ENCODE peak calls at places on chromosomes 6 and 20, in ten cellular contexts. One of them, this sample, is unnamed.

GRCh38 chr20:33812673-33813462 is 1.7 kb downstream of the CHMP4B start:
- DNase-seq in kidney tubule cell: peak; percentile 33
- DNase-seq in activated CD4-positive, CD25-positive, alpha-beta regulatory T cell: no peak
- DNase-seq in left ventricle myocardium superior: no peak
- DNase-seq in left cardiac atrium: no peak
- DNase-seq in B cell: no peak
- DNase-seq in activated CD8-positive, alpha-beta memory T cell treated with anti-CD3 and anti-CD28 coated beads for 48 hours: no peak
- DNase-seq in mucosa of gallbladder: no peak
- DNase-seq in dermis blood vessel endothelial cell: peak; percentile 56
- DNase-seq in dorsolateral prefrontal cortex: no peak
- DNase-seq in this sample: no peak

GRCh38 chr20:37295001-37295400 is 5.5 kb downstream of the MANBAL start:
- DNase-seq in left cardiac atrium: no peak
- DNase-seq in B cell: no peak
- DNase-seq in left ventricle myocardium superior: no peak
- DNase-seq in dorsolateral prefrontal cortex: no peak
- DNase-seq in activated CD8-positive, alpha-beta memory T cell treated with anti-CD3 and anti-CD28 coated beads for 48 hours: no peak
- DNase-seq in kidney tubule cell: peak; percentile 99
- DNase-seq in activated CD4-positive, CD25-positive, alpha-beta regulatory T cell: no peak
- DNase-seq in dermis blood vessel endothelial cell: peak; percentile 86
- DNase-seq in mucosa of gallbladder: no peak
- DNase-seq in this sample: no peak

GRCh38 chr6:112155900-112156299 is 68.5 kb downstream of the FAM229B start:
- DNase-seq in dorsolateral prefrontal cortex: no peak
- DNase-seq in left ventricle myocardium superior: no peak
- DNase-seq in activated CD4-positive, CD25-positive, alpha-beta regulatory T cell: no peak
- DNase-seq in dermis blood vessel endothelial cell: peak; percentile 82
- DNase-seq in mucosa of gallbladder: no peak
- DNase-seq in activated CD8-positive, alpha-beta memory T cell treated with anti-CD3 and anti-CD28 coated beads for 48 hours: no peak
- DNase-seq in left cardiac atrium: no peak
- DNase-seq in B cell: no peak
- DNase-seq in kidney tubule cell: no peak
- DNase-seq in this sample: no peak

GRCh38 chr6:43497694-43498093 is 12.5 kb downstream of the LRRC73 start:
- DNase-seq in dorsolateral prefrontal cortex: no peak
- DNase-seq in left cardiac atrium: no peak
- DNase-seq in B cell: no peak
- DNase-seq in dermis blood vessel endothelial cell: no peak
- DNase-seq in mucosa of gallbladder: no peak
- DNase-seq in kidney tubule cell: no peak
- DNase-seq in left ventricle myocardium superior: no peak
- DNase-seq in activated CD4-positive, CD25-positive, alpha-beta regulatory T cell: no peak
- DNase-seq in activated CD8-positive, alpha-beta memory T cell treated with anti-CD3 and anti-CD28 coated beads for 48 hours: no peak
- DNase-seq in this sample: no peak

GRCh38 chr6:16180696-16181428 is 52.0 kb downstream of the MYLIP start:
- DNase-seq in activated CD4-positive, CD25-positive, alpha-beta regulatory T cell: no peak
- DNase-seq in mucosa of gallbladder: no peak
- DNase-seq in dermis blood vessel endothelial cell: no peak
- DNase-seq in B cell: no peak
- DNase-seq in left ventricle myocardium superior: no peak
- DNase-seq in activated CD8-positive, alpha-beta memory T cell treated with anti-CD3 and anti-CD28 coated beads for 48 hours: no peak
- DNase-seq in left cardiac atrium: no peak
- DNase-seq in kidney tubule cell: no peak
- DNase-seq in dorsolateral prefrontal cortex: no peak
- DNase-seq in this sample: no peak

GRCh38 chr20:63635431-63636141 is 8.7 kb upstream of the GMEB2 start:
- DNase-seq in left ventricle myocardium superior: no peak
- DNase-seq in activated CD4-positive, CD25-positive, alpha-beta regulatory T cell: peak; percentile 49
- DNase-seq in kidney tubule cell: no peak
- DNase-seq in mucosa of gallbladder: no peak
- DNase-seq in B cell: peak; percentile 88
- DNase-seq in left cardiac atrium: no peak
- DNase-seq in dorsolateral prefrontal cortex: no peak
- DNase-seq in dermis blood vessel endothelial cell: no peak
- DNase-seq in activated CD8-positive, alpha-beta memory T cell treated with anti-CD3 and anti-CD28 coated beads for 48 hours: no peak
- DNase-seq in this sample: peak; percentile 56

GRCh38 chr6:33298773-33299236 is at the start of gene RGL2:
- DNase-seq in left cardiac atrium: peak; percentile 91
- DNase-seq in dorsolateral prefrontal cortex: peak; percentile 66
- DNase-seq in dermis blood vessel endothelial cell: peak; percentile 66
- DNase-seq in mucosa of gallbladder: peak; percentile 78
- DNase-seq in B cell: peak; percentile 80
- DNase-seq in kidney tubule cell: peak; percentile 72
- DNase-seq in activated CD8-positive, alpha-beta memory T cell treated with anti-CD3 and anti-CD28 coated beads for 48 hours: no peak
- DNase-seq in activated CD4-positive, CD25-positive, alpha-beta regulatory T cell: peak; percentile 68
- DNase-seq in left ventricle myocardium superior: peak; percentile 91
- DNase-seq in this sample: no peak

GRCh38 chr6:169805242-169805838 is 53.9 kb downstream of the ERMARD start:
- DNase-seq in B cell: no peak
- DNase-seq in dorsolateral prefrontal cortex: no peak
- DNase-seq in kidney tubule cell: no peak
- DNase-seq in mucosa of gallbladder: no peak
- DNase-seq in activated CD8-positive, alpha-beta memory T cell treated with anti-CD3 and anti-CD28 coated beads for 48 hours: no peak
- DNase-seq in left ventricle myocardium superior: no peak
- DNase-seq in activated CD4-positive, CD25-positive, alpha-beta regulatory T cell: no peak
- DNase-seq in dermis blood vessel endothelial cell: no peak
- DNase-seq in left cardiac atrium: no peak
- DNase-seq in this sample: no peak

GRCh38 chr6:115404451-115404850 is 656.2 kb downstream of the FRK start:
- DNase-seq in kidney tubule cell: no peak
- DNase-seq in activated CD8-positive, alpha-beta memory T cell treated with anti-CD3 and anti-CD28 coated beads for 48 hours: no peak
- DNase-seq in activated CD4-positive, CD25-positive, alpha-beta regulatory T cell: no peak
- DNase-seq in dermis blood vessel endothelial cell: no peak
- DNase-seq in left ventricle myocardium superior: no peak
- DNase-seq in left cardiac atrium: no peak
- DNase-seq in mucosa of gallbladder: no peak
- DNase-seq in dorsolateral prefrontal cortex: no peak
- DNase-seq in B cell: no peak
- DNase-seq in this sample: no peak

GRCh38 chr6:163620670-163621330 is 206.3 kb downstream of the QKI start:
- DNase-seq in B cell: no peak
- DNase-seq in activated CD8-positive, alpha-beta memory T cell treated with anti-CD3 and anti-CD28 coated beads for 48 hours: no peak
- DNase-seq in dermis blood vessel endothelial cell: no peak
- DNase-seq in activated CD4-positive, CD25-positive, alpha-beta regulatory T cell: no peak
- DNase-seq in left cardiac atrium: no peak
- DNase-seq in mucosa of gallbladder: no peak
- DNase-seq in dorsolateral prefrontal cortex: no peak
- DNase-seq in kidney tubule cell: peak; percentile 67
- DNase-seq in left ventricle myocardium superior: no peak
- DNase-seq in this sample: no peak

GRCh38 chr20:12053348-12053747 is 135.7 kb downstream of the BTBD3 start:
- DNase-seq in B cell: no peak
- DNase-seq in left ventricle myocardium superior: no peak
- DNase-seq in dorsolateral prefrontal cortex: no peak
- DNase-seq in activated CD4-positive, CD25-positive, alpha-beta regulatory T cell: no peak
- DNase-seq in mucosa of gallbladder: no peak
- DNase-seq in activated CD8-positive, alpha-beta memory T cell treated with anti-CD3 and anti-CD28 coated beads for 48 hours: no peak
- DNase-seq in left cardiac atrium: no peak
- DNase-seq in dermis blood vessel endothelial cell: peak; percentile 92
- DNase-seq in kidney tubule cell: peak; percentile 84
- DNase-seq in this sample: no peak

This sample was measured in stimulated activated CD8-positive, alpha-beta memory T cell treated with anti-CD3 and anti-CD28 coated beads, Interleukin-4, amount 100 ng/mL, for 4 hours.